ENCODE peak calls at places on chromosome 5, in six cellular contexts. O is HCT116, J is GM23248, T is neural progenitor cell, U is OCI-LY7, C is GM23338. E is an unnamed sample.

GRCh38 chr5:31711363-31711762 is 72.4 kb downstream of the PDZD2 start:
- DNase-seq in O (no peak), J (no peak), T (no peak), U (no peak), C (no peak), E (no peak)

GRCh38 chr5:6674421-6674820 is 38.8 kb upstream of the TENT4A start:
- DNase-seq in O (no peak), J (no peak), T (no peak), U (no peak), C (no peak), E (no peak)

GRCh38 chr5:60541980-60542379 is 158.0 kb downstream of the DEPDC1B start:
- DNase-seq in O (no peak), J (peak), T (no peak), U (no peak), C (no peak), E (no peak)

GRCh38 chr5:114435220-114435481 is 73.3 kb downstream of the KCNN2 start:
- DNase-seq in O (no peak), J (no peak), T (no peak), U (no peak), C (no peak), E (no peak)

GRCh38 chr5:139312075-139312474 is 18.5 kb downstream of the MATR3 start:
- DNase-seq in O (no peak), J (no peak), T (peak), U (no peak), C (peak), E (no peak)

GRCh38 chr5:148437249-148437648 is 53.5 kb downstream of the FBXO38 start:
- DNase-seq in O (no peak), J (peak), T (no peak), U (no peak), C (no peak), E (no peak)

GRCh38 chr5:125112196-125112595 is 365.8 kb upstream of the ZNF608 start:
- DNase-seq in O (no peak), J (no peak), T (no peak), U (no peak), C (no peak), E (no peak)

GRCh38 chr5:172429201-172429940 is 25.0 kb downstream of the SH3PXD2B start:
- DNase-seq in O (no peak), J (peak), T (no peak), U (no peak), C (no peak), E (no peak)

GRCh38 chr5:102664946-102665345 is 90.2 kb upstream of the PAM start:
- DNase-seq in O (no peak), J (no peak), T (no peak), U (no peak), C (no peak), E (no peak)

GRCh38 chr5:135129307-135129706 is 95.3 kb upstream of the PITX1 start:
- DNase-seq in O (no peak), J (no peak), T (no peak), U (peak), C (no peak), E (no peak)

GRCh38 chr5:54093081-54093492 is 217.3 kb downstream of the ARL15 start:
- DNase-seq in O (no peak), J (no peak), T (no peak), U (no peak), C (no peak), E (no peak)

GRCh38 chr5:1444361-1445189 is 665 bp downstream of the SLC6A3 start:
- DNase-seq in O (no peak), J (no peak), T (peak), U (no peak), C (peak), E (no peak)

GRCh38 chr5:97405941-97406340 is 222.9 kb upstream of the RIOK2 start:
- DNase-seq in O (no peak), J (no peak), T (no peak), U (no peak), C (no peak), E (no peak)
- TF ChIP-seq EZH2phosphoT487 in O (no peak), J (no peak), T (no peak), U (no peak), C (no peak), E (no peak)

GRCh38 chr5:89034588-89034987 is 151.6 kb upstream of the MEF2C start:
- DNase-seq in O (no peak), J (peak), T (no peak), U (no peak), C (no peak), E (no peak)
- TF ChIP-seq EZH2phosphoT487 in O (no peak), J (no peak), T (no peak), U (no peak), C (no peak), E (no peak)

GRCh38 chr5:10090074-10090473 is 159.6 kb downstream of the ATPSCKMT start:
- DNase-seq in O (no peak), J (no peak), T (no peak), U (no peak), C (peak), E (no peak)
- TF ChIP-seq EZH2phosphoT487 in O (no peak), J (no peak), T (no peak), U (no peak), C (no peak), E (no peak)

GRCh38 chr5:128469924-128470323 is 68.1 kb downstream of the FBN2 start:
- DNase-seq in O (no peak), J (peak), T (no peak), U (no peak), C (no peak), E (no peak)
- TF ChIP-seq EZH2phosphoT487 in O (no peak), J (no peak), T (no peak), U (no peak), C (no peak), E (no peak)

GRCh38 chr5:128536229-128536860 is 1.7 kb downstream of the FBN2 start:
- DNase-seq in O (no peak), J (peak), T (peak), U (no peak), C (peak), E (no peak)

GRCh38 chr5:128537999-128538248 is at the start of gene FBN2:
- DNase-seq in O (no peak), J (no peak), T (no peak), U (no peak), C (no peak), E (no peak)

GRCh38 chr5:128537306-128537998 is 593 bp downstream of the FBN2 start:
- DNase-seq in O (no peak), J (peak), T (peak), U (no peak), C (peak), E (peak)

GRCh38 chr5:128538249-128539037 is 398 bp upstream of the FBN2 start:
- DNase-seq in O (no peak), J (peak), T (peak), U (no peak), C (peak), E (peak)

GRCh38 chr5:128536861-128537305 is 1.2 kb downstream of the FBN2 start:
- DNase-seq in O (no peak), J (peak), T (peak), U (no peak), C (peak), E (no peak)
- TF ChIP-seq EZH2phosphoT487 in O (no peak), J (no peak), T (no peak), U (no peak), C (no peak), E (no peak)

GRCh38 chr5:7857918-7858632 is 7.1 kb upstream of the CFAP90 start:
- DNase-seq in O (no peak), J (no peak), T (no peak), U (no peak), C (no peak), E (peak)
- TF ChIP-seq EZH2phosphoT487 in O (no peak), J (no peak), T (no peak), U (no peak), C (no peak), E (no peak)

DNA sequence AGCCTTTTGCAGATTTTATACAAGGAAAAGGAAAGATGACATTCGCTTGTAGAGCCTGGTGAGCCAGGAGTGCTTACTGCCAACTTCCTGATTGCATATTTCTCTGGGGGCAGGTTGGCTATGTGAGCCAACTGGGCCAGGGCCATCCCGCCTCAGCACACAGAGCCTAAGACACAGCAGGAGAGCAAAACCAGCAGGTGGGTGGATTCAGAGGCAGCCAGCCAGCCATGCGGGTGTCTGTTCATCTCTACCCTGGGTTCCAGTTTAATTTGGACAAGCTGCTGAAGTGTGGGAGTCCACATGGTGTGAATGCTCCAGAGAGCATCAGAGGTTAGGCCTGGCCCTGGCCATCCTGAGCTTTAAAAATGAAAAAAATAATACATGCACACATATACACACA is 291.4 kb downstream of the ARHGEF28 start:
- DNase-seq in O (no peak), J (no peak), T (no peak), U (no peak), C (peak), E (no peak)
- TF ChIP-seq EZH2phosphoT487 in O (no peak), J (no peak), T (no peak), U (no peak), C (no peak), E (no peak)

GRCh38 chr5:35518104-35518503 is 99.6 kb upstream of the SPEF2 start:
- DNase-seq in O (no peak), J (no peak), T (no peak), U (peak), C (no peak), E (peak)
- TF ChIP-seq EZH2phosphoT487 in O (no peak), J (no peak), T (no peak), U (no peak), C (no peak), E (no peak)